ENCODE peak calls at places on chromosome 9, in seven cellular contexts. U, W, G, A, S, D and Z are unnamed samples.

GRCh38 chr9:111975709-111976108 is 79.1 kb downstream of the UGCG start:
- DNase-seq in U (no peak), W (peak), G (peak), A (no peak), S (no peak), D (peak), Z (no peak)

GRCh38 chr9:136095028-136095494 is at the start of gene NACC2:
- DNase-seq in U (peak), W (no peak), G (no peak), A (peak), S (peak), D (peak), Z (no peak)

GRCh38 chr9:655875-656274 is 185.6 kb upstream of the DMRT1 start:
- DNase-seq in U (no peak), W (no peak), G (no peak), A (peak), S (no peak), D (peak), Z (no peak)

GRCh38 chr9:131039129-131039954 is 30.4 kb downstream of the LAMC3 start:
- DNase-seq in U (no peak), W (no peak), G (no peak), A (no peak), S (no peak), D (no peak), Z (no peak)

GRCh38 chr9:93296889-93297480 is 113.0 kb downstream of the WNK2 start:
- DNase-seq in U (no peak), W (no peak), G (no peak), A (no peak), S (peak), D (no peak), Z (peak)

GRCh38 chr9:136187683-136188586 is 17.0 kb downstream of the LHX3 start:
- DNase-seq in U (no peak), W (no peak), G (no peak), A (no peak), S (no peak), D (no peak), Z (no peak)

GRCh38 chr9:11038366-11038765 is 425.6 kb upstream of the PTPRD start:
- DNase-seq in U (no peak), W (no peak), G (no peak), A (no peak), S (no peak), D (no peak), Z (no peak)

GRCh38 chr9:123757547-123757946 is 172.4 kb downstream of the DENND1A start:
- DNase-seq in U (no peak), W (no peak), G (no peak), A (peak), S (no peak), D (no peak), Z (no peak)

GRCh38 chr9:31119882-31120481 is 1264.5 kb upstream of the ACO1 start:
- DNase-seq in U (peak), W (no peak), G (peak), A (peak), S (no peak), D (no peak), Z (peak)

GRCh38 chr9:19162026-19162366 is 34.7 kb upstream of the PLIN2 start:
- DNase-seq in U (no peak), W (no peak), G (no peak), A (no peak), S (no peak), D (no peak), Z (no peak)

GRCh38 chr9:34547960-34548603 is 25.3 kb upstream of the ENHO start:
- DNase-seq in U (peak), W (no peak), G (peak), A (peak), S (peak), D (peak), Z (peak)

GRCh38 chr9:93949694-93950449 is 5.3 kb downstream of the BARX1 start:
- DNase-seq in U (no peak), W (no peak), G (peak), A (no peak), S (no peak), D (no peak), Z (no peak)

GRCh38 chr9:121692606-121693505 is 41.4 kb downstream of the DAB2IP start:
- DNase-seq in U (no peak), W (no peak), G (peak), A (peak), S (no peak), D (peak), Z (no peak)

GRCh38 chr9:135100241-135101067 is 13.0 kb downstream of the OLFM1 start:
- DNase-seq in U (no peak), W (no peak), G (no peak), A (no peak), S (no peak), D (no peak), Z (no peak)

GRCh38 chr9:70519912-70520724 is 105.7 kb upstream of the KLF9 start:
- DNase-seq in U (peak), W (no peak), G (no peak), A (no peak), S (no peak), D (no peak), Z (peak)

GRCh38 chr9:71690058-71690691 is 78.1 kb downstream of the CEMIP2 start:
- DNase-seq in U (no peak), W (no peak), G (no peak), A (peak), S (no peak), D (no peak), Z (no peak)

GRCh38 chr9:35736201-35736633 is 3.8 kb downstream of the CREB3 start:
- DNase-seq in U (peak), W (peak), G (peak), A (peak), S (no peak), D (peak), Z (peak)

GRCh38 chr9:17843236-17843635 is 264.4 kb downstream of the SH3GL2 start:
- DNase-seq in U (no peak), W (no peak), G (no peak), A (no peak), S (no peak), D (no peak), Z (no peak)

GRCh38 chr9:3929345-3930150 is 370.3 kb downstream of the GLIS3 start:
- DNase-seq in U (no peak), W (no peak), G (no peak), A (no peak), S (no peak), D (no peak), Z (no peak)

GRCh38 chr9:116686693-116687073 is 422 bp upstream of the TRIM32 start:
- DNase-seq in U (no peak), W (no peak), G (no peak), A (no peak), S (peak), D (peak), Z (no peak)

GRCh38 chr9:100473271-100474081 is 527 bp downstream of the TMEFF1 start:
- DNase-seq in U (peak), W (peak), G (no peak), A (peak), S (peak), D (peak), Z (peak)

GRCh38 chr9:99357575-99357974 is 135.5 kb downstream of the SEC61B start:
- DNase-seq in U (peak), W (no peak), G (no peak), A (no peak), S (no peak), D (no peak), Z (peak)

GRCh38 chr9:4964540-4964939 is 20.5 kb upstream of the JAK2 start:
- DNase-seq in U (no peak), W (no peak), G (no peak), A (no peak), S (no peak), D (no peak), Z (no peak)

GRCh38 chr9:135530146-135530545 is 8.9 kb downstream of the LCN1 start:
- DNase-seq in U (no peak), W (no peak), G (no peak), A (no peak), S (peak), D (no peak), Z (no peak)

GRCh38 chr9:124202447-124202971 is 55.2 kb upstream of the NEK6 start:
- DNase-seq in U (peak), W (peak), G (no peak), A (peak), S (no peak), D (no peak), Z (peak)

GRCh38 chr9:16090907-16091629 is 538.2 kb downstream of the CCDC171 start:
- DNase-seq in U (no peak), W (no peak), G (no peak), A (no peak), S (no peak), D (no peak), Z (no peak)

GRCh38 chr9:104463864-104464263 is 40.2 kb upstream of the OR13F1 start:
- DNase-seq in U (no peak), W (no peak), G (no peak), A (no peak), S (no peak), D (no peak), Z (no peak)

GRCh38 chr9:78038620-78039300 is 7.1 kb upstream of the GNAQ start:
- DNase-seq in U (no peak), W (no peak), G (no peak), A (peak), S (no peak), D (no peak), Z (no peak)

GRCh38 chr9:136309101-136309801 is 5.4 kb upstream of the CCDC187 start:
- DNase-seq in U (no peak), W (peak), G (no peak), A (no peak), S (no peak), D (peak), Z (no peak)

GRCh38 chr9:101418518-101419111 is 17.0 kb downstream of the ALDOB start:
- DNase-seq in U (no peak), W (no peak), G (no peak), A (peak), S (no peak), D (no peak), Z (no peak)

GRCh38 chr9:131545786-131546335 is 538 bp downstream of the PRRT1B start:
- DNase-seq in U (no peak), W (no peak), G (no peak), A (no peak), S (no peak), D (no peak), Z (peak)

DNA sequence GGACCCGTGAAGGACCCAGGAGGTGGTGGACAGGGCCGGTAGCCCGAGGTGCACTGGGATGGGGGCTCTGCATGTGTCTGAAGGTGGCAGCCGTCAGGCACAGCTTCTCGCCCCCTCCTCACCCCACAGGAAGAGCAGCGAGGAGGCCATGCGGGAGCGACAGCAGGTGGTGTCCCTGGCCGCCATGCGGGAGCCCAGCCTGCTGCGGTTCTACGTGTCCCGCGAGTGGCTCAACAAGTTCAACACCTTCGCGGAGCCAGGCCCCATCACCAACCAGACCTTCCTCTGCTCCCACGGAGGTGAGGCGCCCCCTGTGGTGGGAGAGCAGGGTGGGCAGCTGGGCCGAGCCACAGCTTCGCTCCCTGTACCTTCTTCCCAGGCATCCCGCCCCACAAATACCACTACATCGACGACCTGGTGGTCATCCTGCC is 39.9 kb downstream of the USP20 start:
- DNase-seq in U (no peak), W (no peak), G (no peak), A (no peak), S (no peak), D (no peak), Z (no peak)
- TF ChIP-seq CTCF in U (peak), W (no peak), G (peak), A (peak), S (no peak), D (no peak), Z (no peak)

DNA sequence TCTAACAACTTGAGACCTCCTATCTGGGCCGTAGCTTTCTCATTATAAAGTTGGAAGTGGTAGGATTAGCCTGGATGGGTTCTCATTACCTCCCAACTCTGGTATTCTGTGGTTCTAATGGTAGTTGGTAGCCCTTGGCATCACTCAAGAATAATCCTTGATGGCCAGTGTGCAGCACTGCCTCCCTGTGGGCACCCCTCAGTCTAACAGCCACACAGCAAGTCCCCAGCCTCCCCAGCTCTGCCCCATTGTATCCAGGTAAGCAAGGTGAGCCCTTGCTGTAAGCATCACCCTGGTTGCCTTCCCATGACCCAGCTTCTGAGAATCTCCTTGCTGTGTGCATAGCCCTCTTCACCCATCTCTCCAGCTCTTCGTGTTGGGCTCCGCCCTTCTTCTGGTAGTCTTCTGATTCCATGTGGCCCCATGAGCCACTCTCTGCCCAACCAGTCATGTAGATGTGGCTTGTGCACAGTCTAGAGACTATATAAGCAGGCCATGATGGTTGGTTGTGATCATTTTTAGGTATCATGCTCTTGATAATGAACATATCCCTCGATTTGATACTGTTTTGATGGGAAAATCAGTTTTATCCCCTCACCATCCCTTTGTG is 57.6 kb upstream of the GRHPR start:
- DNase-seq in U (no peak), W (no peak), G (no peak), A (no peak), S (no peak), D (no peak), Z (no peak)
- TF ChIP-seq CTCF in U (peak), W (peak), G (peak), A (peak), S (no peak), D (no peak), Z (peak)

GRCh38 chr9:88272986-88273385 is 115.3 kb upstream of the SPIN1 start:
- DNase-seq in U (no peak), W (no peak), G (no peak), A (no peak), S (no peak), D (no peak), Z (no peak)
- TF ChIP-seq CTCF in U (no peak), W (no peak), G (peak), A (no peak), S (no peak), D (no peak), Z (no peak)

DNA sequence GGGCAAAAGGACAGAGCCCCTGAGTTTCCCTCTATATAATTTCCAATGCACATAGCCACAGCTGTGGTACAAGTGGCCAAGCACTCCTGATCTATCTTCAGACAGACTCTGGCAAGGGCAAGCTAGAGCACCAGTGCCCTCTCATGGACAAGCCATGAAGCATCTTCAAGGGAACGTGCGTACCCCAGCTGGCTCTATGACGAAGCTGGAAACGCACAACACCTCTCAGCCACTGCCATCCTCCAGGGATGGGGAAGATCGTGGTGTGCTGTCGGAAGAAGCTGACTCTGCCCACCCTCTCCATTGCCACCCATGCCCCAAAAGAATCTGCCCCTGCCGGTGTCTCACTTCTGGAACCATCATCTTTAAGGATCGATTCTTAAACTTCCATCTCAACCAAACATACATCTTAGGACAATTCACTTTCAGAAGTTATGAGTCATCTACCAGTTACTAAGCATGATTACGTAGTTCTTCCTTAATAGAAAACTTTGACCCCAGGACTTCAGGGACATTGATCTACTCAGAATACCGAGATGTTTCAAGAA is 482.9 kb downstream of the AGTPBP1 start:
- DNase-seq in U (peak), W (peak), G (peak), A (peak), S (no peak), D (peak), Z (peak)
- TF ChIP-seq CTCF in U (peak), W (peak), G (peak), A (peak), S (no peak), D (peak), Z (peak)

GRCh38 chr9:38067892-38068615 is 973 bp downstream of the SHB start:
- DNase-seq in U (no peak), W (no peak), G (no peak), A (no peak), S (peak), D (no peak), Z (no peak)

GRCh38 chr9:38067611-38067891 is 1.5 kb downstream of the SHB start:
- DNase-seq in U (no peak), W (no peak), G (no peak), A (no peak), S (peak), D (peak), Z (no peak)

GRCh38 chr9:38066907-38067610 is 2.0 kb downstream of the SHB start:
- DNase-seq in U (no peak), W (no peak), G (no peak), A (peak), S (peak), D (peak), Z (no peak)

GRCh38 chr9:38068866-38069628 is at the start of gene SHB:
- DNase-seq in U (peak), W (peak), G (no peak), A (peak), S (peak), D (peak), Z (peak)

DNA sequence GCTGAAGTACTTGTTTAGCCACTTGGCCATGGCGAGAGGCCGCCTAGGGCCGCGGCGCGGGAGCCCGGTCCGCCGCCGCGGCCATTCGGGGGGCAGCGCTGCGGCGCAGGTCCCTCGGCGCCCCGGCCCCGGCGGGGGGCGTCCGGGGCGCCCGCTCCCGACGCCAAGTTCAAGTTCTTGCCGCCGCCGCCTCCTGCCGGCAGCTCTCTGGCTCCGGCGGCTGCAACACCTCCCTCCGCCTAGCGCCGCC is 486 bp downstream of the SHB start:
- DNase-seq in U (peak), W (no peak), G (no peak), A (peak), S (no peak), D (peak), Z (peak)
- TF ChIP-seq CTCF in U (peak), W (peak), G (peak), A (peak), S (peak), D (peak), Z (peak)

GRCh38 chr9:114263853-114264510 is 58.9 kb upstream of the ORM1 start:
- DNase-seq in U (no peak), W (no peak), G (no peak), A (no peak), S (peak), D (no peak), Z (no peak)
- TF ChIP-seq CTCF in U (peak), W (peak), G (no peak), A (no peak), S (no peak), D (no peak), Z (no peak)

DNA sequence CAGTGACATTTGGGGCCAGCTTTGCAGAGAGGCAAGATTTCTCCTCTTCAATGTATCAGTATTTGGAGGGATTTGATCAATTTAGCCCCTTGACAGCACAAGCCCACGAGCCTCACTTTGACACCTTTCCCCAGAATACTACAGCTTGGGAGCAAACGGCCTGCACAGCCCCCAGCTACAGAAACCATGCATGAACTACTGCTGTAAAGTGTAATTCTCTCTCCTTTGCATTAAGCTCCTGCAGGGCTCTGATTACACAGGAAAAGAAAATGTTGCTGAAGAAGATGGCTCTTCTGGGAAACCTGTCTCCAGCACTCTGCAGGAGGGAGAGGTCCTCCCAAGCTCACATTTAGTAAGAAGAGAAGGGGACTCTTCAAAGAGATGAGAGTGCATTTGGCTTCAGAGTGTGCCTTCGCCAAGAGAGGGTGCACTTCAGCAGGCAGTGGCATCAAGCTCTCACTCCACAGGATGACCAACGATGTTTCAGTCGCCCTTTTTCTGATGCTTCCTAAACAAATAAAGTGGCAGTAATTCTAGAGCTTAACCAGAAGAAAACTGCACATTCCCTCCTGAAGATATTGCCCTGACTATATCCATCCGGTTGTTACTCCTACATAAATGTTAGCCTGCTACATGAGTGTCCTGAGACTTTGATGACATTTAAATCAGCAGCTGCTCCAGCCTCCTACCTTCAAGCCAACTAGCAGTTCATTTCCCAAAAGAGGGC is 272.1 kb downstream of the AUH start:
- DNase-seq in U (no peak), W (no peak), G (no peak), A (peak), S (no peak), D (peak), Z (peak)
- TF ChIP-seq CTCF in U (peak), W (peak), G (peak), A (peak), S (no peak), D (peak), Z (peak)

DNA sequence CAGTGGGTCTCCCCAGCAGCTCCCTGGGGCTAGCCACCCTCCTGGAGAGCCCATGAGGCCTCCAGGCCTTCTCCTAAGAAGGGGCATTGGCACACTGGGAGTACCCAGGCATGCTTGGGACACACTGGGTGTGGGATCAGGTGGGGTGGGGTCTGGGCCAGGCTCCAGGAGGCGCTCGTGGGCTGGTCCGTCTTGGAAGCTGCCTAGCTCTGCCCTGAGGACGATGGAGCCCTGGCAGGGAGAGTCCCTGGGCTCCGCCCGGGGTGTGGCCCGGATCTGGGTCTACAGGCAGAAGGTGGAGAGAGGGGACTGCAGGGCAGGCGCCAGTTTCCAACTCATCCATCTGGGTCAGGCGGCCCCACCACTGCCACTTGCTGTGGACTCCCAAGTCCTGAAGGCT is 2.4 kb downstream of the PRRX2 start:
- DNase-seq in U (no peak), W (no peak), G (no peak), A (no peak), S (no peak), D (no peak), Z (no peak)
- TF ChIP-seq CTCF in U (no peak), W (no peak), G (no peak), A (no peak), S (no peak), D (no peak), Z (no peak)